ENCODE peak calls at places on chromosome 2, in ten cellular contexts. One of them, this sample, is unnamed.
A peak's percentile ranks its signal among the peaks of the same experiment; 100 is the strongest.

GRCh38 chr2:231197741-231198290 is 615 bp upstream of the ARMC9 start:
- DNase-seq in transverse colon: no peak
- DNase-seq in adrenal gland: no peak
- DNase-seq in K562: peak; percentile 17
- DNase-seq in HCT116: no peak
- DNase-seq in heart left ventricle: no peak
- DNase-seq in HepG2: no peak
- DNase-seq in Peyer's patch: no peak
- DNase-seq in spleen: no peak
- DNase-seq in IMR-90: no peak
- DNase-seq in this sample: no peak

GRCh38 chr2:99431587-99432275 is 58.1 kb downstream of the REV1 start:
- DNase-seq in transverse colon: no peak
- DNase-seq in adrenal gland: no peak
- DNase-seq in K562: no peak
- DNase-seq in HCT116: no peak
- DNase-seq in heart left ventricle: no peak
- DNase-seq in HepG2: no peak
- DNase-seq in Peyer's patch: no peak
- DNase-seq in spleen: no peak
- DNase-seq in IMR-90: peak; percentile 52
- DNase-seq in this sample: no peak

GRCh38 chr2:224966663-224967062 is 75.6 kb downstream of the DOCK10 start:
- DNase-seq in transverse colon: no peak
- DNase-seq in adrenal gland: no peak
- DNase-seq in K562: no peak
- DNase-seq in HCT116: no peak
- DNase-seq in heart left ventricle: no peak
- DNase-seq in HepG2: no peak
- DNase-seq in Peyer's patch: no peak
- DNase-seq in spleen: no peak
- DNase-seq in IMR-90: no peak
- DNase-seq in this sample: no peak

GRCh38 chr2:76019130-76019529 is 308.4 kb upstream of the GCFC2 start:
- DNase-seq in transverse colon: no peak
- DNase-seq in adrenal gland: no peak
- DNase-seq in K562: no peak
- DNase-seq in HCT116: no peak
- DNase-seq in heart left ventricle: no peak
- DNase-seq in HepG2: no peak
- DNase-seq in Peyer's patch: no peak
- DNase-seq in spleen: no peak
- DNase-seq in IMR-90: no peak
- DNase-seq in this sample: no peak

GRCh38 chr2:26623541-26624497 is 17.3 kb downstream of the CIB4 start:
- DNase-seq in transverse colon: no peak
- DNase-seq in adrenal gland: peak; percentile 67
- DNase-seq in K562: no peak
- DNase-seq in HCT116: no peak
- DNase-seq in heart left ventricle: no peak
- DNase-seq in HepG2: no peak
- DNase-seq in Peyer's patch: peak; percentile 45
- DNase-seq in spleen: peak; percentile 56
- DNase-seq in IMR-90: peak; percentile 44
- DNase-seq in this sample: no peak

GRCh38 chr2:225041871-225042799 is at the start of gene DOCK10:
- DNase-seq in transverse colon: peak; percentile 24
- DNase-seq in adrenal gland: peak; percentile 49
- DNase-seq in K562: no peak
- DNase-seq in HCT116: no peak
- DNase-seq in heart left ventricle: no peak
- DNase-seq in HepG2: no peak
- DNase-seq in Peyer's patch: peak; percentile 66
- DNase-seq in spleen: peak; percentile 88
- DNase-seq in IMR-90: peak; percentile 69
- DNase-seq in this sample: peak; percentile 40

GRCh38 chr2:42881732-42882131 is 89.3 kb upstream of the HAAO start:
- DNase-seq in transverse colon: no peak
- DNase-seq in adrenal gland: no peak
- DNase-seq in K562: no peak
- DNase-seq in HCT116: no peak
- DNase-seq in heart left ventricle: no peak
- DNase-seq in HepG2: no peak
- DNase-seq in Peyer's patch: no peak
- DNase-seq in spleen: no peak
- DNase-seq in IMR-90: peak; percentile 50
- DNase-seq in this sample: no peak

GRCh38 chr2:165572155-165572554 is 102.7 kb downstream of the CSRNP3 start:
- DNase-seq in transverse colon: no peak
- DNase-seq in adrenal gland: no peak
- DNase-seq in K562: no peak
- DNase-seq in HCT116: no peak
- DNase-seq in heart left ventricle: no peak
- DNase-seq in HepG2: no peak
- DNase-seq in Peyer's patch: no peak
- DNase-seq in spleen: no peak
- DNase-seq in IMR-90: no peak
- DNase-seq in this sample: no peak

GRCh38 chr2:241035142-241035817 is 36.9 kb downstream of the SNED1 start:
- DNase-seq in transverse colon: no peak
- DNase-seq in adrenal gland: no peak
- DNase-seq in K562: no peak
- DNase-seq in HCT116: no peak
- DNase-seq in heart left ventricle: no peak
- DNase-seq in HepG2: no peak
- DNase-seq in Peyer's patch: no peak
- DNase-seq in spleen: peak; percentile 76
- DNase-seq in IMR-90: no peak
- DNase-seq in this sample: no peak

GRCh38 chr2:105584437-105585010 is 160.2 kb upstream of the NCK2 start:
- DNase-seq in transverse colon: no peak
- DNase-seq in adrenal gland: no peak
- DNase-seq in K562: no peak
- DNase-seq in HCT116: no peak
- DNase-seq in heart left ventricle: no peak
- DNase-seq in HepG2: no peak
- DNase-seq in Peyer's patch: no peak
- DNase-seq in spleen: no peak
- DNase-seq in IMR-90: no peak
- DNase-seq in this sample: no peak

GRCh38 chr2:124339709-124340108 is 314.6 kb downstream of the CNTNAP5 start:
- DNase-seq in transverse colon: no peak
- DNase-seq in adrenal gland: no peak
- DNase-seq in K562: no peak
- DNase-seq in HCT116: no peak
- DNase-seq in heart left ventricle: no peak
- DNase-seq in HepG2: no peak
- DNase-seq in Peyer's patch: no peak
- DNase-seq in spleen: no peak
- DNase-seq in IMR-90: no peak
- DNase-seq in this sample: no peak

GRCh38 chr2:59389240-59389639 is 1148.1 kb upstream of the FANCL start:
- DNase-seq in transverse colon: no peak
- DNase-seq in adrenal gland: peak; percentile 37
- DNase-seq in K562: no peak
- DNase-seq in HCT116: no peak
- DNase-seq in heart left ventricle: no peak
- DNase-seq in HepG2: no peak
- DNase-seq in Peyer's patch: no peak
- DNase-seq in spleen: no peak
- DNase-seq in IMR-90: no peak
- DNase-seq in this sample: no peak

DNA sequence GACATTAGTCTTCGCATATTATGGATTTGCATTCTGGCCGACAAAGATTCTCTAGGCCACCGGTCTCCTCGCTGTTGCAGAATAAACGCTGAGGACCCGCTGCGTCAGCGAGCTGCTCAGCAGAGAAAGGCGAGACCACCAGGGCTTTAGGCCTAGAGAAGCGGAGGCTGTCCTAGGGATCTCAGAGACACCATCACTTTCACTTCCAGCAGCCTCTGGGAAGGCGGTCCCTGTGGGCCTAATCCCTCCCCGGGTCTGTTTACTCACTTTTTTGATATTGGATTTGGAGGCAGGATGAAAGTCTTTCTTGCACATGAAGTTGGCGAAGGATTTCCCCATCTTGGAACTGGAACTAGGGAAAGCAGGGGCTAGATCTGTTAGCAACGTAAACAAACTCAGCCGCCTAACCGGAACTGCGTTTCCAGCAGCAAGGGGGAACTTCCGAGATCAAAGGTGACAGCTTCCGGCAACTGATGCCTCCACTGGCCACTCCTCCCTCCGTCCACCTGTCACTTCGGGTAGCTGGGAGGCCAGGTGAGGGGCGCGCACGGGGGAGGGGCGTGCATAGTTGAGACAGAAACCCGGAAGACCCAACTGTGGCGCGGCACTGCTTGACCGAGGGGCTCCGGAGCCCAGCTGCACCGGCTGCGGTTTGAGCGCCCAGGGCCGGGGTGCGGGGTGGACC is at the start of gene SCRN3:
- DNase-seq in transverse colon: peak; percentile 87
- DNase-seq in adrenal gland: peak; percentile 74
- DNase-seq in K562: peak; percentile 83
- DNase-seq in HCT116: peak; percentile 68
- DNase-seq in heart left ventricle: peak; percentile 77
- DNase-seq in HepG2: peak; percentile 94
- DNase-seq in Peyer's patch: peak; percentile 93
- DNase-seq in spleen: peak; percentile 94
- DNase-seq in IMR-90: peak; percentile 79
- DNase-seq in this sample: peak; percentile 80
- TF ChIP-seq POLR2A in transverse colon: peak; percentile 33
- TF ChIP-seq POLR2A in adrenal gland: no peak
- TF ChIP-seq POLR2A in K562: peak; percentile 88
- TF ChIP-seq POLR2A in HCT116: peak; percentile 28
- TF ChIP-seq POLR2A in heart left ventricle: no peak
- TF ChIP-seq POLR2A in HepG2: peak; percentile 82
- TF ChIP-seq POLR2A in Peyer's patch: peak; percentile 26
- TF ChIP-seq POLR2A in spleen: no peak
- TF ChIP-seq POLR2A in IMR-90: peak; percentile 65
- TF ChIP-seq POLR2A in this sample: no peak

GRCh38 chr2:12741361-12741760 is 24.6 kb downstream of the TRIB2 start:
- DNase-seq in transverse colon: no peak
- DNase-seq in adrenal gland: no peak
- DNase-seq in K562: no peak
- DNase-seq in HCT116: no peak
- DNase-seq in heart left ventricle: no peak
- DNase-seq in HepG2: no peak
- DNase-seq in Peyer's patch: no peak
- DNase-seq in spleen: no peak
- DNase-seq in IMR-90: no peak
- DNase-seq in this sample: no peak

GRCh38 chr2:12738112-12738485 is 21.4 kb downstream of the TRIB2 start:
- DNase-seq in transverse colon: no peak
- DNase-seq in adrenal gland: no peak
- DNase-seq in K562: no peak
- DNase-seq in HCT116: no peak
- DNase-seq in heart left ventricle: no peak
- DNase-seq in HepG2: no peak
- DNase-seq in Peyer's patch: no peak
- DNase-seq in spleen: no peak
- DNase-seq in IMR-90: peak; percentile 59
- DNase-seq in this sample: no peak

GRCh38 chr2:12742891-12743290 is 26.2 kb downstream of the TRIB2 start:
- DNase-seq in transverse colon: no peak
- DNase-seq in adrenal gland: no peak
- DNase-seq in K562: no peak
- DNase-seq in HCT116: no peak
- DNase-seq in heart left ventricle: no peak
- DNase-seq in HepG2: no peak
- DNase-seq in Peyer's patch: no peak
- DNase-seq in spleen: no peak
- DNase-seq in IMR-90: peak; percentile 16
- DNase-seq in this sample: no peak

GRCh38 chr2:12737226-12738111 is 20.7 kb downstream of the TRIB2 start:
- DNase-seq in transverse colon: no peak
- DNase-seq in adrenal gland: no peak
- DNase-seq in K562: no peak
- DNase-seq in HCT116: no peak
- DNase-seq in heart left ventricle: no peak
- DNase-seq in HepG2: no peak
- DNase-seq in Peyer's patch: no peak
- DNase-seq in spleen: no peak
- DNase-seq in IMR-90: no peak
- DNase-seq in this sample: no peak

DNA sequence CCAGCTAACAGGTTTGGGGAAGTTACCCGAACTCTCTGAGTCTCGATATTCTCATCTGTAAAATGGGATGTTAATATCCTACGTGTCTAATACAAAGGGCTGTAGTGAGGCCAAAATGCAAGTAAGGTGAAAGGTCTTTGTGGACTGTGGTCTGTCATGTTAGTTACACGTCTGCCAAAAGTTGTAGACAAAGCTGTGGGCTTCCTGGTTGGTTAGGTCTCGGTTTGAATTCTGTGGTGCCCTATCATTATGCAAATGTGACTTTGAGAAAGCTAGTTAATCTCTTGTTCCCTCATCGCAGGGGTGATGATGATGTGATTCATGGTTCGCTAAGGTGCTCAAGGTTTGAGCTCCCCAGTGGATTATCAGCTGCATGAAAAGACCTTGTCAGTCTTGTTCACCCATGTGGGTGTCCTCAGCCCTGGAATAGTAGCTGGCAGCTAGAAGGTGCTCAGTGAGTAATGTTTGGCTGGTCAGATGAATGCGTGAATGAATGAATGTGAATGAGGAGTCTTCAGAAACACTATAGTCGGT is 23.1 kb downstream of the TRIB2 start:
- DNase-seq in transverse colon: no peak
- DNase-seq in adrenal gland: no peak
- DNase-seq in K562: no peak
- DNase-seq in HCT116: no peak
- DNase-seq in heart left ventricle: no peak
- DNase-seq in HepG2: no peak
- DNase-seq in Peyer's patch: no peak
- DNase-seq in spleen: no peak
- DNase-seq in IMR-90: no peak
- DNase-seq in this sample: no peak
- H3K36me3 ChIP-seq in transverse colon: no peaks in the 10 kb centered on the region
- H3K36me3 ChIP-seq in adrenal gland: peaks cover 56% of the 10 kb centered on the region
- H3K36me3 ChIP-seq in K562: peaks cover 44% of the 10 kb centered on the region
- H3K36me3 ChIP-seq in HCT116: no peaks in the 10 kb centered on the region
- H3K36me3 ChIP-seq in heart left ventricle: peaks cover 50% of the 10 kb centered on the region
- H3K36me3 ChIP-seq in HepG2: no peaks in the 10 kb centered on the region
- H3K36me3 ChIP-seq in Peyer's patch: no peaks in the 10 kb centered on the region
- H3K36me3 ChIP-seq in spleen: peaks cover 28% of the 10 kb centered on the region
- H3K36me3 ChIP-seq in IMR-90: peaks cover 67% of the 10 kb centered on the region
- H3K36me3 ChIP-seq in this sample: peaks cover 18% of the 10 kb centered on the region

GRCh38 chr2:74002515-74003391 is 18.0 kb downstream of the TET3 start:
- DNase-seq in transverse colon: peak; percentile 85
- DNase-seq in adrenal gland: peak; percentile 87
- DNase-seq in K562: peak; percentile 93
- DNase-seq in HCT116: no peak
- DNase-seq in heart left ventricle: peak; percentile 90
- DNase-seq in HepG2: peak; percentile 61
- DNase-seq in Peyer's patch: peak; percentile 91
- DNase-seq in spleen: peak; percentile 95
- DNase-seq in IMR-90: peak; percentile 83
- DNase-seq in this sample: peak; percentile 87
- TF ChIP-seq POLR2A in transverse colon: no peak
- TF ChIP-seq POLR2A in adrenal gland: peak; percentile 39
- TF ChIP-seq POLR2A in K562: no peak
- TF ChIP-seq POLR2A in HCT116: no peak
- TF ChIP-seq POLR2A in heart left ventricle: peak; percentile 66
- TF ChIP-seq POLR2A in HepG2: no peak
- TF ChIP-seq POLR2A in Peyer's patch: peak; percentile 45
- TF ChIP-seq POLR2A in spleen: no peak
- TF ChIP-seq POLR2A in IMR-90: peak; percentile 86
- TF ChIP-seq POLR2A in this sample: no peak

GRCh38 chr2:233281986-233282603 is 25.5 kb upstream of the SAG start:
- DNase-seq in transverse colon: no peak
- DNase-seq in adrenal gland: no peak
- DNase-seq in K562: no peak
- DNase-seq in HCT116: no peak
- DNase-seq in heart left ventricle: no peak
- DNase-seq in HepG2: no peak
- DNase-seq in Peyer's patch: peak; percentile 25
- DNase-seq in spleen: no peak
- DNase-seq in IMR-90: no peak
- DNase-seq in this sample: no peak
- H3K36me3 ChIP-seq in transverse colon: peaks cover 72% of the 10 kb centered on the region
- H3K36me3 ChIP-seq in adrenal gland: peaks cover 78% of the 10 kb centered on the region
- H3K36me3 ChIP-seq in K562: peaks cover 82% of the 10 kb centered on the region
- H3K36me3 ChIP-seq in HCT116: peaks cover 61% of the 10 kb centered on the region
- H3K36me3 ChIP-seq in heart left ventricle: peaks cover 87% of the 10 kb centered on the region
- H3K36me3 ChIP-seq in HepG2: peaks cover 44% of the 10 kb centered on the region
- H3K36me3 ChIP-seq in Peyer's patch: no peaks in the 10 kb centered on the region
- H3K36me3 ChIP-seq in spleen: peaks cover 88% of the 10 kb centered on the region
- H3K36me3 ChIP-seq in IMR-90: peaks cover 44% of the 10 kb centered on the region
- H3K36me3 ChIP-seq in this sample: peaks cover 100% of the 10 kb centered on the region

This sample was measured in stomach.